ENCODE peak calls at places on chromosome 10, in nine cellular contexts. E is activated T-helper 1 cell treated with anti-CD3 and anti-CD28 coated beads, Interleukin-2, amount 50 U/mL, for 16 hours; V is esophagus squamous epithelium; O is NCI-H1092 treated with DMSO at 0.1 percent for 48 hours; R is T-cell; U is lower lobe of right lung; A is HuH-7.5; G is stimulated activated CD4-positive, alpha-beta T cell treated with anti-CD3 and anti-CD28 coated beads, Interleukin-12 subunit alpha, Interleukin-12 subunit beta, amount 100 ng/mL, for 4 hours; H is HCEC 1CT. I is an unnamed sample.
A peak's percentile ranks its signal among the peaks of the same experiment; 100 is the strongest.

GRCh38 chr10:1513221-1513620 is 224.1 kb downstream of the ADARB2 start:
- DNase-seq in E (no peak), V (no peak), O (no peak), R (no peak), U (no peak), A (no peak), G (no peak), H (no peak), I (no peak)

GRCh38 chr10:4240641-4241197 is 455.7 kb upstream of the KLF6 start:
- DNase-seq in E (no peak), V (no peak), O (no peak), R (no peak), U (no peak), A (no peak), G (no peak), H (peak; percentile 90), I (no peak)

GRCh38 chr10:7707102-7707501 is 4.0 kb downstream of the ITIH2 start:
- DNase-seq in E (no peak), V (no peak), O (no peak), R (no peak), U (no peak), A (peak; percentile 33), G (no peak), H (no peak), I (no peak)

GRCh38 chr10:6406220-6407033 is 173.6 kb downstream of the PRKCQ start:
- DNase-seq in E (no peak), V (no peak), O (no peak), R (no peak), U (no peak), A (no peak), G (no peak), H (peak; percentile 38), I (no peak)

GRCh38 chr10:22554481-22555182 is 159.7 kb downstream of the PIP4K2A start:
- DNase-seq in E (no peak), V (no peak), O (peak; percentile 62), R (no peak), U (peak; percentile 57), A (peak; percentile 61), G (no peak), H (no peak), I (peak; percentile 77)

GRCh38 chr10:102426803-102427287 is 5.5 kb downstream of the CUEDC2 start:
- DNase-seq in E (no peak), V (no peak), O (no peak), R (no peak), U (no peak), A (no peak), G (no peak), H (no peak), I (no peak)

GRCh38 chr10:110273474-110273873 is 31.2 kb downstream of the SMNDC1 start:
- DNase-seq in E (no peak), V (no peak), O (no peak), R (no peak), U (peak; percentile 78), A (peak; percentile 7), G (peak; percentile 11), H (peak; percentile 70), I (peak; percentile 72)

GRCh38 chr10:108578258-108578657 is 1345.1 kb downstream of the XPNPEP1 start:
- DNase-seq in E (no peak), V (no peak), O (no peak), R (no peak), U (no peak), A (no peak), G (no peak), H (peak; percentile 34), I (no peak)

GRCh38 chr10:127122831-127123230 is 73.6 kb downstream of the INSYN2A start:
- DNase-seq in E (no peak), V (no peak), O (no peak), R (no peak), U (no peak), A (no peak), G (no peak), H (no peak), I (no peak)

GRCh38 chr10:28663576-28664368 is 13.5 kb upstream of the BAMBI start:
- DNase-seq in E (peak; percentile 21), V (no peak), O (peak; percentile 69), R (peak; percentile 56), U (peak; percentile 76), A (peak; percentile 71), G (peak; percentile 60), H (peak; percentile 54), I (peak; percentile 67)